ENCODE peak calls at places on chromosomes 3 and 15, in five cellular contexts. O, B, F, Z and M are unnamed samples.

GRCh38 chr15:45225506-45226273 is 26.3 kb upstream of the SLC28A2 start:
- DNase-seq in O (no peak), B (peak; percentile 54), F (no peak), Z (no peak), M (no peak)

GRCh38 chr3:66938338-66938963 is 59.7 kb upstream of the KBTBD8 start:
- DNase-seq in O (peak; percentile 69), B (peak; percentile 69), F (peak; percentile 78), Z (peak; percentile 67), M (no peak)

GRCh38 chr3:71862374-71863145 is 77.6 kb upstream of the PROK2 start:
- DNase-seq in O (no peak), B (no peak), F (peak; percentile 44), Z (no peak), M (no peak)

GRCh38 chr3:19396726-19397125 is 248.4 kb downstream of the KCNH8 start:
- DNase-seq in O (no peak), B (no peak), F (no peak), Z (no peak), M (no peak)

GRCh38 chr3:44913868-44914468 is 39.6 kb downstream of the TGM4 start:
- DNase-seq in O (peak; percentile 63), B (peak; percentile 85), F (peak; percentile 87), Z (peak; percentile 66), M (peak; percentile 58)

GRCh38 chr3:127709320-127710060 is 36.7 kb downstream of the ABTB1 start:
- DNase-seq in O (no peak), B (peak; percentile 3), F (no peak), Z (peak; percentile 61), M (no peak)

GRCh38 chr3:191123231-191123630 is 75.8 kb upstream of the OSTN start:
- DNase-seq in O (no peak), B (no peak), F (no peak), Z (no peak), M (no peak)

GRCh38 chr3:172040976-172041963 is 1.9 kb downstream of the FNDC3B start:
- DNase-seq in O (no peak), B (no peak), F (peak; percentile 52), Z (peak; percentile 60), M (no peak)

GRCh38 chr3:15386352-15386751 is 41.0 kb downstream of the METTL6 start:
- DNase-seq in O (no peak), B (no peak), F (no peak), Z (no peak), M (no peak)

GRCh38 chr15:60751985-60752952 is 273.3 kb upstream of the ICE2 start:
- DNase-seq in O (no peak), B (no peak), F (no peak), Z (peak; percentile 87), M (no peak)

GRCh38 chr3:10531031-10531430 is 25.6 kb upstream of the ATP2B2 start:
- DNase-seq in O (no peak), B (no peak), F (no peak), Z (no peak), M (no peak)

GRCh38 chr3:10527295-10528016 is 22.1 kb upstream of the ATP2B2 start:
- DNase-seq in O (no peak), B (no peak), F (no peak), Z (no peak), M (peak; percentile 41)

GRCh38 chr3:10529809-10530208 is 24.4 kb upstream of the ATP2B2 start:
- DNase-seq in O (no peak), B (no peak), F (no peak), Z (no peak), M (no peak)

GRCh38 chr3:10528046-10528445 is 22.7 kb upstream of the ATP2B2 start:
- DNase-seq in O (no peak), B (no peak), F (no peak), Z (no peak), M (no peak)

DNA sequence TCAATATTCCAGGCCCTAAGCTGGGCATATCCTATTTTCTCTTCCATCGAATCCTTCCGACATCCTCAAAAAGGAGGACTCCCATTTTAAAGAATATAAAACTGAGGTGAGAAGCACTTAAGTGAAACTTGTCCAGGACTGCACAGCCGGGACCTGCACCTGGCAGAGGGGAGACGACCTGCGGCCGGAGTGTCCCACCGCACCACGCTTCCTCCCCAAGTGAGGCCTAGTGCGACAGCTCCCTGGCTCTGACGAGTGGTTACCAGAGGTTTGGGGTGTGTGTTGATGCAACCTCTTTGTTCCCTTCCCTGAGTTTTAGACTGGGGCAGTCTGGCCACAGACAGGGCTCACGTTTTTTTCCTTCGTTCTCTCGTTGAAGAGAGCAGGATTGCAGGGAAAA is 24.9 kb upstream of the ATP2B2 start:
- DNase-seq in O (no peak), B (no peak), F (no peak), Z (no peak), M (no peak)
- H2BK12ac ChIP-seq in O (no peak overlapping the region), B (no peak overlapping the region), F (no peak overlapping the region), Z (no peak overlapping the region), M (no peak overlapping the region)

GRCh38 chr3:136932518-136932917 is 25.3 kb upstream of the IL20RB start:
- DNase-seq in O (no peak), B (no peak), F (peak; percentile 37), Z (peak; percentile 59), M (no peak)
- H3K4me1 ChIP-seq in O (no peaks in the 10 kb centered on the region), B (no peaks in the 10 kb centered on the region), F (no peaks in the 10 kb centered on the region), Z (no peaks in the 10 kb centered on the region), M (no peaks in the 10 kb centered on the region)

GRCh38 chr3:194325424-194326165 is 25.5 kb downstream of the CPN2 start:
- DNase-seq in O (no peak), B (peak; percentile 29), F (no peak), Z (peak; percentile 39), M (no peak)

GRCh38 chr3:194327030-194327413 is 24.1 kb downstream of the CPN2 start:
- DNase-seq in O (no peak), B (peak; percentile 33), F (no peak), Z (no peak), M (no peak)

GRCh38 chr3:194328080-194328571 is 23.0 kb downstream of the CPN2 start:
- DNase-seq in O (no peak), B (peak; percentile 35), F (peak; percentile 90), Z (peak; percentile 72), M (no peak)

GRCh38 chr3:194326192-194327029 is 24.7 kb downstream of the CPN2 start:
- DNase-seq in O (no peak), B (peak; percentile 33), F (peak; percentile 58), Z (peak; percentile 60), M (no peak)

GRCh38 chr3:194327414-194328079 is 23.6 kb downstream of the CPN2 start:
- DNase-seq in O (no peak), B (no peak), F (no peak), Z (peak; percentile 52), M (no peak)
- H2BK12ac ChIP-seq in O (no peak overlapping the region), B (no peak overlapping the region), F (no peak overlapping the region), Z (peak overlapping the region; percentile 17), M (peak overlapping the region; percentile 46)

DNA sequence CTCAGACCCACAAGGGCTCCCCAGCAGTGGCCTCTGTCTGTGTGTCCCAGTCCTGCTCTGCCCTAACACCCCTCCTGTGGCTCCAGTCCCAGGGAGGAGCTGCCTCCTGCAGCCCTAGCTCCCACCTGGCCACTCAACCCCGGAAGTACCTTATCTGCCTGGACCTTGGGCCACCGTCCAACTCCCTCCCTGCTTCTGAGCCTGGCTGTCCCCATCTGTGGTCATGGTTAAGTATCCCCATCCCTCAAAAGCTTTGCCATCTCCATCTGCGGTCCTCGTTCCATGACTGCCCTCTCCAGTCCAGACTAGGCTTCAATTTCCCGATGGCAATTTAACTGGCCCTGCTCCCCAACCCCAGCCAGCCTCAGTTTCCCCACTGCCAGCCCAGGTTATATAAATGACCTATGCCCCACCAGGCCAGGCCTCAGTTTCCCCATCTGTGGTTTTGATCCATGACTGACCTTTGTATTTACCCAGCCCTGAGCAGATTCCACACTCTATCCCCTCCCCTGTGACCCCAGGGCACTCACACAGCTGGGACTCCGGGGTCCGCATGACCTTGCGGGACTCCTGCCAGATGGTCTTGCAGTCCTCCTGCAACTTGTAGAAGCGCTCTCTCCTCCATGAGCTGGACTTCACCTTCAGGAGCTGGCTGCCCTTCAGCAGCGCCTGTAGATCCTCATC is 9.6 kb downstream of the PLCD1 start:
- DNase-seq in O (no peak), B (no peak), F (no peak), Z (no peak), M (no peak)
- H3K4me1 ChIP-seq in O (peaks cover 2% of the 10 kb centered on the region), B (no peaks in the 10 kb centered on the region), F (peaks cover 6% of the 10 kb centered on the region), Z (peaks cover 20% of the 10 kb centered on the region), M (no peaks in the 10 kb centered on the region)